ENCODE peak calls at places on chromosome 3, in ten cellular contexts. K is foreskin fibroblast, V is upper lobe of left lung, U is gastrocnemius medialis, Z is endothelial cell, H is cardiac muscle cell, O is osteocyte, N is kidney, P is IMR-90, W is B cell. D is an unnamed sample.
A peak's percentile ranks its signal among the peaks of the same experiment; 100 is the strongest.

GRCh38 chr3:14623569-14624051 is 28.0 kb upstream of the CCDC174 start:
- DNase-seq in O (no peak), Z (no peak), V (no peak), U (no peak), K (no peak), N (no peak), H (no peak), W (no peak), P (no peak), D (no peak)

GRCh38 chr3:22496641-22497040 is 706.5 kb upstream of the UBE2E2 start:
- DNase-seq in U (no peak), Z (no peak), O (no peak), H (no peak), P (no peak), K (peak; percentile 10), N (no peak), W (no peak), V (no peak), D (no peak)

GRCh38 chr3:98812851-98813374 is 49.8 kb downstream of the ST3GAL6 start:
- DNase-seq in Z (no peak), K (no peak), H (peak; percentile 70), U (no peak), V (no peak), N (no peak), O (no peak), W (no peak), P (peak; percentile 50), D (no peak)

GRCh38 chr3:10981961-10982360 is 10.6 kb upstream of the SLC6A1 start:
- DNase-seq in N (no peak), U (no peak), O (no peak), H (peak; percentile 78), P (no peak), Z (no peak), K (no peak), W (no peak), V (no peak), D (no peak)

GRCh38 chr3:16176391-16177030 is 2.0 kb downstream of the GALNT15 start:
- DNase-seq in U (no peak), H (peak; percentile 21), W (no peak), N (no peak), K (no peak), Z (no peak), V (no peak), P (peak; percentile 33), O (no peak), D (no peak)

GRCh38 chr3:37862219-37862711 is 585 bp downstream of the CTDSPL start:
- DNase-seq in O (no peak), Z (peak; percentile 27), K (peak; percentile 46), H (peak; percentile 49), V (peak; percentile 90), P (peak; percentile 48), N (peak; percentile 86), U (no peak), W (no peak), D (peak; percentile 56)

GRCh38 chr3:197365621-197366020 is 67.2 kb upstream of the DLG1 start:
- DNase-seq in K (no peak), H (no peak), O (no peak), W (no peak), V (no peak), U (no peak), P (no peak), N (no peak), Z (no peak), D (no peak)

GRCh38 chr3:190883973-190884832 is 21.7 kb upstream of the GMNC start:
- DNase-seq in K (peak; percentile 9), W (no peak), V (no peak), N (no peak), P (peak; percentile 66), H (peak; percentile 72), O (no peak), U (no peak), Z (peak; percentile 47), D (peak; percentile 51)

GRCh38 chr3:37536033-37536432 is 325.6 kb upstream of the CTDSPL start:
- DNase-seq in O (no peak), N (no peak), H (no peak), K (no peak), P (no peak), Z (no peak), W (no peak), V (no peak), U (peak; percentile 62), D (no peak)

GRCh38 chr3:52005571-52005986 is 9.9 kb upstream of the RPL29 start:
- DNase-seq in Z (no peak), W (no peak), O (no peak), U (no peak), K (peak; percentile 71), V (peak; percentile 85), N (peak; percentile 83), H (peak; percentile 65), P (peak; percentile 82), D (no peak)

GRCh38 chr3:142027713-142028112 is 121.6 kb downstream of the TFDP2 start:
- DNase-seq in Z (no peak), W (no peak), K (peak; percentile 26), V (no peak), U (no peak), N (no peak), P (no peak), H (peak; percentile 49), O (no peak), D (peak; percentile 76)

GRCh38 chr3:106552401-106553043 is 683.7 kb upstream of the CBLB start:
- DNase-seq in V (no peak), W (no peak), K (no peak), N (no peak), O (no peak), H (peak; percentile 18), Z (no peak), P (no peak), U (no peak), D (no peak)

GRCh38 chr3:14801668-14802067 is 17.1 kb upstream of the FGD5 start:
- DNase-seq in P (no peak), Z (no peak), H (no peak), K (no peak), N (no peak), V (no peak), W (no peak), U (no peak), O (no peak), D (no peak)

DNA sequence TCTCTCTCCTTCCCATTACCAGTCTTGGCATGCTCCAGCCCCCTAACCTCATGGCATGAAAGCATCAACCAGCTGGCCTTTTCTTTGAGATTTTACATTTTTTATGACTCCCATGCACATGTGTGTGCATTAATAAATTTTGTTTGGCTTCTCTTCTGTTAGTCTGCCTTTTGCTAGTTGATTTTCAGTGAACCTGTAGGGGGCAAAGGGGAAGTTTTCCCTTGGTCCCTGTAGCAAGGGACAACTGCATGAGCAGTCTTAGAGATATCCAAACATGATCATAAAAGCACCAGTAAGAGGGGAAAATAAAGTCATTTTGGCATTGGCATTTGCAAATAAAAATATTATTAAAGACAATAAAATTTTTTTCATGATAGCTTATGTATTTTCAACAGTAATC is 73.7 kb downstream of the OXSM start:
- DNase-seq in Z (no peak), P (no peak), V (no peak), W (no peak), K (no peak), U (no peak), N (no peak), H (no peak), O (no peak), D (no peak)
- TF ChIP-seq CTCF in Z (peak; percentile 35), P (no peak), V (no peak), W (no peak), K (peak; percentile 7), U (no peak), N (no peak), H (peak; percentile 5), O (peak; percentile 17), D (no peak)

GRCh38 chr3:19065027-19065426 is 83.3 kb upstream of the KCNH8 start:
- DNase-seq in V (no peak), Z (no peak), N (no peak), P (no peak), K (no peak), H (peak; percentile 13), O (no peak), W (no peak), U (no peak), D (no peak)
- TF ChIP-seq CTCF in V (no peak), Z (no peak), N (no peak), P (no peak), K (no peak), H (peak; percentile 5), O (peak; percentile 29), W (peak; percentile 70), U (no peak), D (no peak)

GRCh38 chr3:12181806-12182205 is 23.1 kb upstream of the TIMP4 start:
- DNase-seq in W (no peak), K (no peak), U (no peak), Z (no peak), N (no peak), H (no peak), P (no peak), V (no peak), O (no peak), D (no peak)
- TF ChIP-seq CTCF in W (no peak), K (no peak), U (no peak), Z (no peak), N (no peak), H (no peak), P (no peak), V (no peak), O (no peak), D (no peak)

GRCh38 chr3:53836084-53836872 is 9.9 kb downstream of the CHDH start:
- DNase-seq in H (no peak), K (no peak), V (no peak), W (no peak), P (no peak), U (no peak), Z (no peak), O (no peak), N (no peak), D (no peak)

GRCh38 chr3:53834429-53835095 is 11.7 kb downstream of the CHDH start:
- DNase-seq in H (no peak), N (no peak), O (no peak), V (no peak), K (no peak), U (no peak), P (no peak), W (no peak), Z (no peak), D (no peak)

GRCh38 chr3:53835257-53835656 is 11.0 kb downstream of the CHDH start:
- DNase-seq in P (no peak), V (no peak), H (no peak), K (no peak), O (no peak), N (no peak), Z (no peak), U (no peak), W (no peak), D (no peak)

GRCh38 chr3:53833053-53833645 is 13.1 kb downstream of the CHDH start:
- DNase-seq in H (no peak), O (no peak), W (no peak), N (no peak), K (no peak), U (no peak), V (no peak), Z (no peak), P (no peak), D (no peak)

DNA sequence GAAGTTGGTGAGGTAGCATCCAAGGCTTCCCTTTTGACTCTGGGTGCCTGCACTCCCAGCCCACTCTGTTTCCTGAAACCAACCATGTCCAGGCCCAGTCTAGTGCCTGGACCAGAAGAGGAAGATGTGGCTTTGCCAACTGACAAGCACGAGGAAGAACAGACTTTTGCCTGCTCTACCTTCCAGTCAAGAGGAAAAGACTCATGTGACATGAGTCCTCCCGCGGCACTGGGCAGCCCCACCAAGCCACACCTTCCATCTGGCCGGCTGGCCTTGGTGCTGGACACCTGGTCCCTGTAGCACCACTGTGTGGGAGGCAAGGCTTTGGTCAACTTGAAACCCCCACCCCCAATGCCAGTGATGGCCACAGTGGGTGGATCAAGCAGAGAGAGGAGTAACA is 12.6 kb downstream of the CHDH start:
- DNase-seq in K (no peak), N (no peak), P (no peak), Z (no peak), V (no peak), W (no peak), H (no peak), U (no peak), O (no peak), D (no peak)
- TF ChIP-seq CTCF in K (no peak), N (no peak), P (no peak), Z (no peak), V (no peak), W (no peak), H (no peak), U (no peak), O (no peak), D (no peak)

D was measured in activated CD8-positive, alpha-beta T cell treated with anti-CD3 and anti-CD28 coated beads for 36 hours.